ENCODE peak calls at places on chromosomes 12 and 14, in six cellular contexts. P is stimulated activated CD4-positive, alpha-beta T cell treated with anti-CD3 and anti-CD28 coated beads, Interleukin-15, amount 100 ng/mL, for 24 hours; E is stimulated activated CD8-positive, alpha-beta memory T cell treated with anti-CD3 and anti-CD28 coated beads, Interleukin-2, amount 100 ng/mL, for 48 hours; F is amygdala; V is T-cell; H is psoas muscle. X is an unnamed sample.

GRCh38 chr12:21828779-21829178 is 54.3 kb upstream of the KCNJ8 start:
- DNase-seq in P (no peak), E (no peak), F (no peak), V (no peak), H (peak), X (no peak)

GRCh38 chr12:113437729-113438100 is 15.5 kb downstream of the SDSL start:
- DNase-seq in P (no peak), E (no peak), F (no peak), V (no peak), H (no peak), X (no peak)

GRCh38 chr12:53324113-53324778 is 2.8 kb upstream of the AAAS start:
- DNase-seq in P (peak), E (peak), F (no peak), V (peak), H (no peak), X (peak)

GRCh38 chr14:105591052-105591451 is 64.7 kb downstream of the TMEM121 start:
- DNase-seq in P (no peak), E (no peak), F (no peak), V (no peak), H (no peak), X (no peak)

GRCh38 chr14:54123836-54124235 is 167.2 kb upstream of the BMP4 start:
- DNase-seq in P (no peak), E (no peak), F (no peak), V (no peak), H (no peak), X (no peak)

GRCh38 chr14:41521891-41522290 is 84.8 kb upstream of the LRFN5 start:
- DNase-seq in P (no peak), E (no peak), F (no peak), V (no peak), H (no peak), X (no peak)

GRCh38 chr12:42921741-42922511 is 332.4 kb upstream of the PRICKLE1 start:
- DNase-seq in P (no peak), E (no peak), F (no peak), V (no peak), H (no peak), X (no peak)

GRCh38 chr14:77043177-77043983 is 14.9 kb upstream of the IRF2BPL start:
- DNase-seq in P (peak), E (no peak), F (no peak), V (peak), H (peak), X (peak)

GRCh38 chr12:127600211-127600610 is 666.8 kb upstream of the TMEM132C start:
- DNase-seq in P (no peak), E (no peak), F (no peak), V (no peak), H (no peak), X (no peak)

GRCh38 chr14:24277606-24278321 is 6.4 kb upstream of the RABGGTA start:
- DNase-seq in P (peak), E (no peak), F (no peak), V (no peak), H (no peak), X (no peak)

GRCh38 chr14:104087981-104088850 is 2.7 kb downstream of the ASPG start:
- DNase-seq in P (no peak), E (no peak), F (no peak), V (no peak), H (no peak), X (no peak)

GRCh38 chr12:6201199-6201608 is 1.0 kb downstream of the CD9 start:
- DNase-seq in P (no peak), E (no peak), F (no peak), V (no peak), H (peak), X (no peak)

GRCh38 chr12:4107436-4107878 is 166.1 kb upstream of the CCND2 start:
- DNase-seq in P (peak), E (no peak), F (no peak), V (peak), H (no peak), X (peak)

GRCh38 chr14:38143651-38144505 is 63.8 kb upstream of the SSTR1 start:
- DNase-seq in P (no peak), E (no peak), F (no peak), V (no peak), H (no peak), X (no peak)

GRCh38 chr12:130683080-130683479 is 33.0 kb downstream of the RIMBP2 start:
- DNase-seq in P (no peak), E (no peak), F (no peak), V (no peak), H (no peak), X (no peak)

GRCh38 chr14:74980746-74981661 is 21.7 kb upstream of the EIF2B2 start:
- DNase-seq in P (no peak), E (no peak), F (no peak), V (no peak), H (peak), X (peak)

GRCh38 chr12:6367065-6367968 is 8.0 kb downstream of the SCNN1A start:
- DNase-seq in P (peak), E (no peak), F (no peak), V (peak), H (no peak), X (peak)

GRCh38 chr14:56118611-56119181 is 485 bp downstream of the PELI2 start:
- DNase-seq in P (peak), E (no peak), F (peak), V (peak), H (peak), X (peak)

GRCh38 chr12:49482095-49483051 is 56.5 kb upstream of the KCNH3 start:
- DNase-seq in P (no peak), E (no peak), F (no peak), V (no peak), H (no peak), X (no peak)